ENCODE peak calls at places on chromosomes 6 and 20, in four cellular contexts. O is upper lobe of right lung, F is body of pancreas, T is cardiac muscle cell. P is an unnamed sample. For H3K4me1, the result is how much of the 10 kb centered on the place peaks cover.

GRCh38 chr6:684831-685636 is 7.9 kb downstream of the EXOC2 start:
- DNase-seq in T (no peak), F (no peak), O (no peak), P (no peak)

GRCh38 chr6:111041917-111042316 is 45.4 kb upstream of the SLC16A10 start:
- DNase-seq in T (no peak), O (no peak), F (no peak), P (no peak)

GRCh38 chr6:150006961-150007464 is 18.3 kb downstream of the RAET1L start:
- DNase-seq in O (no peak), F (no peak), T (peak), P (peak)

GRCh38 chr6:83092756-83093399 is 25.4 kb downstream of the DOP1A start:
- DNase-seq in T (no peak), O (no peak), F (no peak), P (no peak)

GRCh38 chr20:13113731-13114130 is 105.0 kb downstream of the SPTLC3 start:
- DNase-seq in O (no peak), T (no peak), F (no peak), P (no peak)

GRCh38 chr6:131107166-131107565 is 28.1 kb upstream of the AKAP7 start:
- DNase-seq in T (no peak), F (no peak), O (no peak), P (no peak)

GRCh38 chr20:38115205-38115604 is 49.9 kb downstream of the TGM2 start:
- DNase-seq in F (no peak), T (no peak), O (no peak), P (no peak)

GRCh38 chr20:46268131-46268611 is 40.1 kb downstream of the CDH22 start:
- DNase-seq in F (no peak), O (no peak), T (no peak), P (no peak)

GRCh38 chr6:157984686-157985225 is 3.1 kb downstream of the SYNJ2 start:
- DNase-seq in T (no peak), F (no peak), O (peak), P (no peak)

GRCh38 chr20:1291191-1291741 is 25.2 kb downstream of the SNPH start:
- DNase-seq in F (no peak), T (no peak), O (no peak), P (no peak)

GRCh38 chr6:2197177-2197671 is 48.2 kb downstream of the GMDS start:
- DNase-seq in O (no peak), T (no peak), F (no peak), P (no peak)

GRCh38 chr6:55853008-55854001 is 22.1 kb downstream of the BMP5 start:
- DNase-seq in O (no peak), T (no peak), F (no peak), P (no peak)

GRCh38 chr6:56437171-56437900 is 190.0 kb upstream of the COL21A1 start:
- DNase-seq in F (no peak), O (no peak), T (no peak), P (no peak)

GRCh38 chr6:56570434-56571359 is 72.0 kb downstream of the DST start:
- DNase-seq in T (peak), O (no peak), F (peak), P (peak)

GRCh38 chr20:13017235-13017634 is 8.5 kb downstream of the SPTLC3 start:
- DNase-seq in T (peak), O (no peak), F (no peak), P (no peak)

GRCh38 chr6:110484321-110484720 is 7.9 kb upstream of the SLC22A16 start:
- DNase-seq in F (no peak), T (no peak), O (no peak), P (no peak)

GRCh38 chr20:3383878-3384495 is 23.5 kb downstream of the DNAAF9 start:
- DNase-seq in T (no peak), F (no peak), O (no peak), P (no peak)

GRCh38 chr6:39568896-39569295 is 156.3 kb downstream of the KIF6 start:
- DNase-seq in O (no peak), F (no peak), T (no peak), P (no peak)
- H3K4me1 ChIP-seq in O (under half), F (under half), T (under half), P (under half)

GRCh38 chr20:50534567-50534966 is 24.4 kb downstream of the PTPN1 start:
- DNase-seq in F (no peak), O (no peak), T (no peak), P (no peak)

GRCh38 chr20:50536333-50536732 is 26.1 kb downstream of the PTPN1 start:
- DNase-seq in F (no peak), O (no peak), T (no peak), P (peak)

GRCh38 chr20:50535162-50535561 is 25.0 kb downstream of the PTPN1 start:
- DNase-seq in O (no peak), F (no peak), T (no peak), P (no peak)

GRCh38 chr20:50538276-50538675 is 28.1 kb downstream of the PTPN1 start:
- DNase-seq in F (no peak), O (no peak), T (no peak), P (no peak)

DNA sequence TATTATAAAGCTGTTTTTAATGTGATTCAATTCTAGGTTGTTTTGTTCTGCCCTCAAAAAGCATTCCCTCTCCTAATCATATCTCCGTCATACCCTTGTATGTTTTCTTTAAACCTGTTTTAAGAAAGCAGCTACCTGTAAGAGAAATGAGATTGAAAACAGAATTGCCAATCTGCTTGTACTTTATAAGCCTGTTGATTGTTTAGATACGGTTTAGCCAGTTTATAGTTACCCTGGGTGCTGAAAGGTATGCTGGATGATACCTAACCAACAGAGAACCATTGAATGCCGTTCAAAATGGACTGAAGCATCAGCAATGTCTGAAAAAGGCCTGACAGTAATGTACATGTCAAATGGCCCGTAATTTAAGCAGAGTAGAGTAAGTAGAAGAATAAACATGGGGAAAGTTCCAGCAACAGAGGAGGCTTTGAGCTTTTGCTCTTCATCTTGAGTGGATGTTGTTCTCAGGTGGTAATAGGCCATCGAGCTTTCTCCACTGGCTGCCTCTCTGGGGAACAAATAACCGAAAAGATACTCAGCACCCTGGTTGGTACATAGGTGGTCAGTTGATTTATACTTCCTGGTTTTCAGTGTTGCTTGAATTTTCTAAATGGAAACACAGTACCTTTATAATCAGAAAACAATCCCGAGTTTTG is 27.5 kb downstream of the PTPN1 start:
- DNase-seq in F (no peak), T (no peak), O (no peak), P (no peak)
- H3K4me1 ChIP-seq in F (under half), T (under half), O (half or more), P (half or more)

GRCh38 chr6:35436071-35436865 is 15.9 kb upstream of the FANCE start:
- DNase-seq in O (no peak), T (no peak), F (no peak), P (no peak)

GRCh38 chr6:35432291-35432690 is 19.8 kb upstream of the FANCE start:
- DNase-seq in F (no peak), O (no peak), T (no peak), P (no peak)

GRCh38 chr6:35438378-35438777 is 13.8 kb upstream of the FANCE start:
- DNase-seq in F (no peak), T (no peak), O (no peak), P (no peak)

GRCh38 chr6:35439308-35439707 is 12.8 kb upstream of the FANCE start:
- DNase-seq in O (no peak), F (no peak), T (peak), P (no peak)

DNA sequence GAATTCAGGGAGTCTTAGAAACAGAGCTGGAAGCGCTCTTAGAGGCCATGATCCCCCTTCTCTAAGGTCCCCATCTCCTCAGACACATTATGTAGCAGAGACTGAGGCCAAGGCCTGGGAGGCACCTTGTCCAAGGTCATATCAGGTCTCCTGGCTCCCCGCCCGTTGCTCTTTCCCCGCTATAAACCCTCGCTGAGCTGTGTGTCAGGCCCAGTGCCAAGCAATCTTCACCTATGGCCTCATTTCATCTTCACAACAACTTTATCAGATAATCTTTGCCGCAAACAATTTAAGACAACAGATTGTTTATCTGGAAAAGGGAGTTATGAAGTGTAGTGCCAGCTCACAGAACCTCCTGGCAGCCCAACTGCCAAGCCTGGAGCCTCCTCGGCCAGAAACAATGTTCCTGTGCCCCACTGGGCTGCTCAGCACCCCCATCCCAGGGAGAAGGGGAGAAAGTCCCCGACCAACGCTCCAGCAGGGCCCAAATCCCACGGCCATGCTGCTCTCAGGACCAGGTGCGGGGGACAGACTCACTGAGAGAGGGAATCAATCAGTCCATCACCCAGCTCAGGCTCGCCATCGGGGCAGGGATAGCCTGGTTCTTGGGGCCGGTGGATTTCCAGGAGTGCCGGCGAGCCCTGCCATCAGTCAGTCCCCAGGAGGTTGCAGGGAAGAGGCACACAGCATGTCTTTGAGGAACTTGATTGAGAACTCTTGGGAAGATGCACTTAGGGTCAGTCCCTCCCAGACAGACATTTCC is 16.9 kb upstream of the FANCE start:
- DNase-seq in F (no peak), T (no peak), O (no peak), P (no peak)
- H3K4me1 ChIP-seq in F (under half), T (under half), O (under half), P (under half)

GRCh38 chr6:42367353-42368011 is 84.2 kb downstream of the TRERF1 start:
- DNase-seq in T (no peak), F (peak), O (peak), P (no peak)

GRCh38 chr6:42363906-42364859 is 87.5 kb downstream of the TRERF1 start:
- DNase-seq in F (no peak), T (peak), O (no peak), P (no peak)

GRCh38 chr6:42365021-42365420 is 86.7 kb downstream of the TRERF1 start:
- DNase-seq in T (no peak), O (no peak), F (no peak), P (no peak)

GRCh38 chr6:42366999-42367352 is 84.8 kb downstream of the TRERF1 start:
- DNase-seq in O (peak), T (no peak), F (no peak), P (no peak)

DNA sequence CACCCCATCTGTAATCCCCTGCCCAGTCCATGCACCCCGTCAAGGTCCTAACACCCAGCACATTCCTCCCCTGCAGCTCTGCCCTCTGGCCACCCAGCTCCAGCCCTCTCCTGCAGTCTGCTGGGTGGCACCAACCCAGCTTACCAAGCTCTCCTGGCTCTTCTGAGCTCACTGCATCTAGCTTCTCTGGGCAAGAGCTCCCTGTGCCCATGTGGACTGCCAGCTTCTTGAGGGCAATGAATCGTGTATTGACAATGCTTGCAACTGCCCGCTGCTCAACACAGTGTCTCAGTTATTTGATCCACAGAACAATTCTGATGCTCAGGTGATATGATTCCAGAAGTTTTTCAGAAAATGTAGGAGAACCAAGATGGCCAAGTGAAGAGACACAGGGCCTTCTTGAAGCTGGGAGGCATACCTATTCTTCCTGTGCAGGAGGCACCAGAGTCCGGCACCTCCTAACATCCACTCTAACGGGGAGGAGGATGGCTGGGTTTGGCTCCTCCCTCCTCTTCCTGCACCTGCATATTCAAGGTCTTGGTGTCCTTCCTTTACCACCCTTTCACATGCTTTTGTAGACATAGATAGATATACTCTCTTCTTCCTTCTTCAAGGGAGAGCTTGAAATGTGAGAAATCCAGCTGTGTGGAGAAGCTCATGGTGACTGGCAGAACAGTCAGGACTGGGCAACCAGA is 85.6 kb downstream of the TRERF1 start:
- DNase-seq in F (no peak), O (peak), T (no peak), P (no peak)
- H3K4me1 ChIP-seq in F (under half), O (under half), T (half or more), P (under half)

GRCh38 chr6:3358413-3359090 is 98.3 kb downstream of the SLC22A23 start:
- DNase-seq in O (no peak), T (no peak), F (no peak), P (no peak)

GRCh38 chr6:3361312-3362037 is 95.4 kb downstream of the SLC22A23 start:
- DNase-seq in F (no peak), T (no peak), O (no peak), P (no peak)

GRCh38 chr6:3359091-3359752 is 97.6 kb downstream of the SLC22A23 start:
- DNase-seq in O (no peak), F (no peak), T (no peak), P (no peak)

GRCh38 chr6:3360727-3361045 is 96.2 kb downstream of the SLC22A23 start:
- DNase-seq in O (no peak), T (no peak), F (no peak), P (no peak)

DNA sequence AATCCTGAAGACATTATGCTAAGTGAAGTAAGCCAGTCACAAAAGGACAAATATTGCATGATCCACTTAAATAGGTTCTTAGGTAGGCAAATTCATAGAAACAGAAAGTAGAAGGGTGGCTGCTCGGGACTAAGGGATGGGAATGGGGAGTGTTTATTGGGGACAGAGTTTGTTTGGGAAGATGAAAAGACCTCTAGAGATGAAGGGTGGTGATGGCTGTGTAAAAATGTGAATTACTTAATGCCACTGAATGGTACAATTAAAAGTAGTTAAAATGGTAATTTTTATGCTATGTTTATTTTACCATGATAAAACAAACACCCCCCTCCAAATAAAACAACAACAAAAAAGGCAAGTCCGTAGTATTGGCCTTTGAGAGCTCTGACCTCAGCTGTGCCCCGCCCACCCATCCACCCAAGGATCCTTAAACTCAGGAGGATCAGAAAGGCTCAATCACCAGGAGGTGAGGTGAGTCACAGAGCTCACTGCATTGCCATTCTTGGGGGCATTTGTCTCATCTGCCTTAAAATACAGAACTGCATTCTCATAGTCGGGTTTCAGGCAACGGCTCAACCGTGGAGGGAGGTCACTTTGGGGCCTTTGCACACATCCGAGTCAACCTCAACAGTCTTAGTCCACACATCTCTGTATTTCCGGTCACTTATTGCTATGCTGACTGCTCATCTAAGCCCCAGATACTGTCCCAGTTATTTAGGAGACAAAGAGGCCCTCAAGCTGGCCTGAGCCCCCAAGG is 96.7 kb downstream of the SLC22A23 start:
- DNase-seq in F (no peak), O (no peak), T (no peak), P (no peak)
- H3K4me1 ChIP-seq in F (half or more), O (under half), T (under half), P (under half)